ENCODE peak calls at places on chromosomes 12 and 14, in eight cellular contexts. M is heart left ventricle; A is HuH-7; L is NCI-H1417; S is NCI-H1436; J is HTR-8/SVneo; K is activated CD4-positive, CD25-positive, alpha-beta regulatory T cell; E is HEK293T. Z is an unnamed sample.

GRCh38 chr12:66755727-66756395 is 77.0 kb upstream of the GRIP1 start:
- DNase-seq in J (no peak), K (no peak), A (no peak), L (no peak), E (no peak), M (no peak), S (no peak), Z (no peak)

GRCh38 chr14:53462931-53463778 is 310.0 kb upstream of the DDHD1 start:
- DNase-seq in K (no peak), S (no peak), L (peak; percentile 98), A (no peak), J (no peak), M (no peak), E (no peak), Z (no peak)

GRCh38 chr12:85462888-85463287 is 182.9 kb downstream of the ALX1 start:
- DNase-seq in S (no peak), A (no peak), K (no peak), J (no peak), M (no peak), L (no peak), E (no peak), Z (no peak)

GRCh38 chr14:44404021-44404420 is 103.1 kb downstream of the FSCB start:
- DNase-seq in L (peak; percentile 45), J (no peak), E (no peak), M (no peak), K (no peak), A (no peak), S (no peak), Z (no peak)

GRCh38 chr14:58637040-58637390 is 747 bp upstream of the DACT1 start:
- DNase-seq in M (peak; percentile 69), S (peak; percentile 4), J (peak; percentile 54), L (no peak), K (no peak), E (no peak), A (no peak), Z (no peak)

GRCh38 chr12:102824218-102824835 is 92.7 kb downstream of the PAH start:
- DNase-seq in K (no peak), A (peak; percentile 51), M (peak; percentile 63), L (no peak), J (peak; percentile 32), E (peak; percentile 43), S (no peak), Z (no peak)

GRCh38 chr12:46071769-46072624 is 81.6 kb upstream of the SCAF11 start:
- DNase-seq in A (peak; percentile 57), E (peak; percentile 81), L (peak; percentile 63), J (peak; percentile 48), M (peak; percentile 68), K (peak; percentile 11), S (peak; percentile 69), Z (peak; percentile 42)

GRCh38 chr14:74881425-74882102 is at the start of gene DLST:
- DNase-seq in E (peak; percentile 94), M (peak; percentile 94), L (peak; percentile 88), S (peak; percentile 82), A (peak; percentile 79), K (peak; percentile 69), J (peak; percentile 100), Z (peak; percentile 75)

GRCh38 chr12:53550595-53550994 is 43.3 kb upstream of the NPFF start:
- DNase-seq in M (no peak), K (no peak), A (no peak), J (no peak), L (no peak), S (no peak), E (no peak), Z (no peak)

GRCh38 chr12:62689042-62689839 is 222.6 kb downstream of the MON2 start:
- DNase-seq in S (no peak), L (no peak), A (no peak), J (no peak), E (no peak), K (no peak), M (no peak), Z (no peak)